ENCODE peak calls at places on chromosomes 2 and 18, in six cellular contexts. One of them, this sample, is unnamed.

GRCh38 chr2:37436324-37436723 is 91.9 kb downstream of the QPCT start:
- DNase-seq in stimulated activated CD8-positive, alpha-beta memory T cell treated with anti-CD3 and anti-CD28 coated beads, Interleukin-7, amount 100 ng/mL, for 4 hours: no peak
- DNase-seq in ureter: no peak
- DNase-seq in NCI-H774: no peak
- DNase-seq in HT1080: no peak
- DNase-seq in left ventricle myocardium superior: no peak
- DNase-seq in this sample: no peak

GRCh38 chr2:144477943-144478283 is 42.0 kb downstream of the ZEB2 start:
- DNase-seq in stimulated activated CD8-positive, alpha-beta memory T cell treated with anti-CD3 and anti-CD28 coated beads, Interleukin-7, amount 100 ng/mL, for 4 hours: no peak
- DNase-seq in ureter: no peak
- DNase-seq in NCI-H774: no peak
- DNase-seq in HT1080: no peak
- DNase-seq in left ventricle myocardium superior: no peak
- DNase-seq in this sample: no peak

GRCh38 chr2:240997856-240998705 is at the start of gene SNED1:
- DNase-seq in stimulated activated CD8-positive, alpha-beta memory T cell treated with anti-CD3 and anti-CD28 coated beads, Interleukin-7, amount 100 ng/mL, for 4 hours: peak
- DNase-seq in ureter: peak
- DNase-seq in NCI-H774: peak
- DNase-seq in HT1080: peak
- DNase-seq in left ventricle myocardium superior: peak
- DNase-seq in this sample: peak

GRCh38 chr18:12315911-12316310 is 7.9 kb downstream of the TUBB6 start:
- DNase-seq in stimulated activated CD8-positive, alpha-beta memory T cell treated with anti-CD3 and anti-CD28 coated beads, Interleukin-7, amount 100 ng/mL, for 4 hours: no peak
- DNase-seq in ureter: no peak
- DNase-seq in NCI-H774: no peak
- DNase-seq in HT1080: no peak
- DNase-seq in left ventricle myocardium superior: peak
- DNase-seq in this sample: no peak

GRCh38 chr2:96527990-96528679 is 8.4 kb upstream of the ARID5A start:
- DNase-seq in stimulated activated CD8-positive, alpha-beta memory T cell treated with anti-CD3 and anti-CD28 coated beads, Interleukin-7, amount 100 ng/mL, for 4 hours: peak
- DNase-seq in ureter: peak
- DNase-seq in NCI-H774: no peak
- DNase-seq in HT1080: no peak
- DNase-seq in left ventricle myocardium superior: peak
- DNase-seq in this sample: peak

GRCh38 chr2:70132244-70133126 is 45.2 kb downstream of the PCBP1 start:
- DNase-seq in stimulated activated CD8-positive, alpha-beta memory T cell treated with anti-CD3 and anti-CD28 coated beads, Interleukin-7, amount 100 ng/mL, for 4 hours: no peak
- DNase-seq in ureter: no peak
- DNase-seq in NCI-H774: peak
- DNase-seq in HT1080: peak
- DNase-seq in left ventricle myocardium superior: peak
- DNase-seq in this sample: no peak

GRCh38 chr18:25630682-25631081 is 278.7 kb upstream of the ZNF521 start:
- DNase-seq in stimulated activated CD8-positive, alpha-beta memory T cell treated with anti-CD3 and anti-CD28 coated beads, Interleukin-7, amount 100 ng/mL, for 4 hours: no peak
- DNase-seq in ureter: no peak
- DNase-seq in NCI-H774: no peak
- DNase-seq in HT1080: no peak
- DNase-seq in left ventricle myocardium superior: no peak
- DNase-seq in this sample: no peak

GRCh38 chr2:29663266-29663665 is 258.1 kb downstream of the ALK start:
- DNase-seq in stimulated activated CD8-positive, alpha-beta memory T cell treated with anti-CD3 and anti-CD28 coated beads, Interleukin-7, amount 100 ng/mL, for 4 hours: no peak
- DNase-seq in ureter: no peak
- DNase-seq in NCI-H774: no peak
- DNase-seq in HT1080: peak
- DNase-seq in left ventricle myocardium superior: no peak
- DNase-seq in this sample: no peak

GRCh38 chr18:48943736-48944527 is 6.8 kb downstream of the SMAD7 start:
- DNase-seq in stimulated activated CD8-positive, alpha-beta memory T cell treated with anti-CD3 and anti-CD28 coated beads, Interleukin-7, amount 100 ng/mL, for 4 hours: no peak
- DNase-seq in ureter: no peak
- DNase-seq in NCI-H774: no peak
- DNase-seq in HT1080: no peak
- DNase-seq in left ventricle myocardium superior: no peak
- DNase-seq in this sample: no peak

GRCh38 chr2:174841931-174842330 is 77.7 kb upstream of the CHRNA1 start:
- DNase-seq in stimulated activated CD8-positive, alpha-beta memory T cell treated with anti-CD3 and anti-CD28 coated beads, Interleukin-7, amount 100 ng/mL, for 4 hours: no peak
- DNase-seq in ureter: no peak
- DNase-seq in NCI-H774: no peak
- DNase-seq in HT1080: no peak
- DNase-seq in left ventricle myocardium superior: no peak
- DNase-seq in this sample: no peak

GRCh38 chr2:170717599-170717963 is 2.4 kb downstream of the SP5 start:
- DNase-seq in stimulated activated CD8-positive, alpha-beta memory T cell treated with anti-CD3 and anti-CD28 coated beads, Interleukin-7, amount 100 ng/mL, for 4 hours: no peak
- DNase-seq in ureter: no peak
- DNase-seq in NCI-H774: no peak
- DNase-seq in HT1080: no peak
- DNase-seq in left ventricle myocardium superior: no peak
- DNase-seq in this sample: no peak

GRCh38 chr18:57185434-57185833 is 38.5 kb downstream of the BOD1L2 start:
- DNase-seq in stimulated activated CD8-positive, alpha-beta memory T cell treated with anti-CD3 and anti-CD28 coated beads, Interleukin-7, amount 100 ng/mL, for 4 hours: no peak
- DNase-seq in ureter: no peak
- DNase-seq in NCI-H774: no peak
- DNase-seq in HT1080: no peak
- DNase-seq in left ventricle myocardium superior: no peak
- DNase-seq in this sample: no peak

GRCh38 chr18:73653836-73654235 is 493.8 kb downstream of the FBXO15 start:
- DNase-seq in stimulated activated CD8-positive, alpha-beta memory T cell treated with anti-CD3 and anti-CD28 coated beads, Interleukin-7, amount 100 ng/mL, for 4 hours: no peak
- DNase-seq in ureter: no peak
- DNase-seq in NCI-H774: no peak
- DNase-seq in HT1080: no peak
- DNase-seq in left ventricle myocardium superior: no peak
- DNase-seq in this sample: no peak

GRCh38 chr2:207239222-207239674 is 73.5 kb upstream of the KLF7 start:
- DNase-seq in stimulated activated CD8-positive, alpha-beta memory T cell treated with anti-CD3 and anti-CD28 coated beads, Interleukin-7, amount 100 ng/mL, for 4 hours: peak
- DNase-seq in ureter: peak
- DNase-seq in NCI-H774: no peak
- DNase-seq in HT1080: peak
- DNase-seq in left ventricle myocardium superior: no peak
- DNase-seq in this sample: peak

GRCh38 chr2:175805442-175806114 is 196.5 kb downstream of the LNPK start:
- DNase-seq in stimulated activated CD8-positive, alpha-beta memory T cell treated with anti-CD3 and anti-CD28 coated beads, Interleukin-7, amount 100 ng/mL, for 4 hours: no peak
- DNase-seq in ureter: no peak
- DNase-seq in NCI-H774: no peak
- DNase-seq in HT1080: peak
- DNase-seq in left ventricle myocardium superior: no peak
- DNase-seq in this sample: no peak

GRCh38 chr2:134657650-134658250 is 61.0 kb downstream of the TMEM163 start:
- DNase-seq in stimulated activated CD8-positive, alpha-beta memory T cell treated with anti-CD3 and anti-CD28 coated beads, Interleukin-7, amount 100 ng/mL, for 4 hours: no peak
- DNase-seq in ureter: no peak
- DNase-seq in NCI-H774: no peak
- DNase-seq in HT1080: no peak
- DNase-seq in left ventricle myocardium superior: no peak
- DNase-seq in this sample: no peak

GRCh38 chr2:88735133-88735532 is 43.7 kb downstream of the RPIA start:
- DNase-seq in stimulated activated CD8-positive, alpha-beta memory T cell treated with anti-CD3 and anti-CD28 coated beads, Interleukin-7, amount 100 ng/mL, for 4 hours: no peak
- DNase-seq in ureter: no peak
- DNase-seq in NCI-H774: no peak
- DNase-seq in HT1080: no peak
- DNase-seq in left ventricle myocardium superior: no peak
- DNase-seq in this sample: no peak

GRCh38 chr2:3270095-3270478 is 107.5 kb downstream of the EIPR1 start:
- DNase-seq in stimulated activated CD8-positive, alpha-beta memory T cell treated with anti-CD3 and anti-CD28 coated beads, Interleukin-7, amount 100 ng/mL, for 4 hours: no peak
- DNase-seq in ureter: no peak
- DNase-seq in NCI-H774: no peak
- DNase-seq in HT1080: no peak
- DNase-seq in left ventricle myocardium superior: no peak
- DNase-seq in this sample: no peak

GRCh38 chr2:208361077-208361441 is 45.5 kb upstream of the PTH2R start:
- DNase-seq in stimulated activated CD8-positive, alpha-beta memory T cell treated with anti-CD3 and anti-CD28 coated beads, Interleukin-7, amount 100 ng/mL, for 4 hours: no peak
- DNase-seq in ureter: no peak
- DNase-seq in NCI-H774: no peak
- DNase-seq in HT1080: no peak
- DNase-seq in left ventricle myocardium superior: no peak
- DNase-seq in this sample: no peak

GRCh38 chr18:9661564-9661963 is 46.5 kb upstream of the RAB31 start:
- DNase-seq in stimulated activated CD8-positive, alpha-beta memory T cell treated with anti-CD3 and anti-CD28 coated beads, Interleukin-7, amount 100 ng/mL, for 4 hours: no peak
- DNase-seq in ureter: no peak
- DNase-seq in NCI-H774: no peak
- DNase-seq in HT1080: no peak
- DNase-seq in left ventricle myocardium superior: no peak
- DNase-seq in this sample: no peak

GRCh38 chr18:70030728-70031127 is 83.1 kb upstream of the CD226 start:
- DNase-seq in stimulated activated CD8-positive, alpha-beta memory T cell treated with anti-CD3 and anti-CD28 coated beads, Interleukin-7, amount 100 ng/mL, for 4 hours: no peak
- DNase-seq in ureter: no peak
- DNase-seq in NCI-H774: no peak
- DNase-seq in HT1080: no peak
- DNase-seq in left ventricle myocardium superior: no peak
- DNase-seq in this sample: no peak